ENCODE peak calls at places on chromosomes 5 and 9, in five cellular contexts. C is GM10248; Z is endothelial cell; W is CD8-positive, alpha-beta T cell; N is AG10803. I is an unnamed sample.
A peak's percentile ranks its signal among the peaks of the same experiment; 100 is the strongest.

GRCh38 chr9:36398745-36399144 is 1.3 kb downstream of the RNF38 start:
- DNase-seq in C (no peak), Z (no peak), W (no peak), N (peak; percentile 88), I (no peak)

GRCh38 chr5:113721171-113721570 is 207.7 kb downstream of the YTHDC2 start:
- DNase-seq in C (no peak), Z (no peak), W (no peak), N (no peak), I (no peak)

GRCh38 chr5:34682926-34683623 is 26.9 kb downstream of the RAI14 start:
- DNase-seq in C (no peak), Z (no peak), W (no peak), N (no peak), I (no peak)

GRCh38 chr5:110751902-110752762 is 13.3 kb downstream of the SLC25A46 start:
- DNase-seq in C (peak; percentile 53), Z (no peak), W (no peak), N (no peak), I (peak; percentile 51)

GRCh38 chr9:91116226-91116625 is 245.5 kb downstream of the AUH start:
- DNase-seq in C (no peak), Z (no peak), W (no peak), N (peak; percentile 27), I (no peak)

GRCh38 chr5:58080573-58080972 is 379.3 kb downstream of the PLK2 start:
- DNase-seq in C (no peak), Z (no peak), W (no peak), N (peak; percentile 12), I (no peak)

GRCh38 chr5:118637947-118638670 is 350.2 kb downstream of the DTWD2 start:
- DNase-seq in C (no peak), Z (no peak), W (no peak), N (no peak), I (no peak)

GRCh38 chr5:53479045-53479655 is 1.3 kb upstream of the FST start:
- DNase-seq in C (peak; percentile 25), Z (no peak), W (no peak), N (no peak), I (peak; percentile 42)

DNA sequence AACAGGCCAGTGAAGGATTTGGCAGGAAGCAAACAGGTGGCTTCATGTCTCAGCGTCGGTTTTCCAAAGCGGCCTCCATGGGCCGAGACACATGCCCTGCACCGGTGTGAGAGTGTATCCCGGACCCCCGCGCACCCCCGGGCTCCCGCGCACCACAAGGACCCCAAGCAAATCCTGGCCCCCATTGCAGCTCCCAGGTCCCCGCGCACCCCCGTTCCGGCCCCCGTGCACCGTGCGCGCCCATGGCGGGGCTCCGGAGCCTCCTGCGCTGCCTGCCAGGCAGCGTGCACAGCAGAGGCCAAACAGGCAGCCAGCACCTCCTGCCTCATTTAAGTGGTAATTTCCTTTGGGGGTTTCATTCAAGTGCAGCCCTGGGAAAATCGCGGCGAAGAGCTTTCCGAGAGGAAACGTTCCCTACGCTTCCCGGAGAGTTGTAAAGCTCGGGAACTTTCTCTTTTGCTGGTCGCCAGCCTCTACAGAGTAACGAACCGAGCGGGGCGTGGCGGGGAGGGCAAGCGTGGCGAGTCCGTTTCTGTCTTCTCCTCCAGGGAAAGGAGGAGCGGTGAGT is 145.5 kb upstream of the SLC24A2 start:
- DNase-seq in C (no peak), Z (peak; percentile 46), W (no peak), N (peak; percentile 9), I (no peak)
- TF ChIP-seq CTCF in C (no peak), Z (no peak), W (no peak), N (peak; percentile 8), I (no peak)

GRCh38 chr5:74916831-74917710 is 50.9 kb upstream of the FAM169A start:
- DNase-seq in C (no peak), Z (no peak), W (no peak), N (peak; percentile 17), I (no peak)
- TF ChIP-seq CTCF in C (no peak), Z (no peak), W (no peak), N (no peak), I (no peak)

GRCh38 chr5:122999947-123000563 is 36.5 kb downstream of the PPIC start:
- DNase-seq in C (peak; percentile 76), Z (peak; percentile 80), W (no peak), N (peak; percentile 55), I (peak; percentile 58)
- TF ChIP-seq CTCF in C (peak; percentile 60), Z (peak; percentile 70), W (no peak), N (peak; percentile 53), I (peak; percentile 62)

DNA sequence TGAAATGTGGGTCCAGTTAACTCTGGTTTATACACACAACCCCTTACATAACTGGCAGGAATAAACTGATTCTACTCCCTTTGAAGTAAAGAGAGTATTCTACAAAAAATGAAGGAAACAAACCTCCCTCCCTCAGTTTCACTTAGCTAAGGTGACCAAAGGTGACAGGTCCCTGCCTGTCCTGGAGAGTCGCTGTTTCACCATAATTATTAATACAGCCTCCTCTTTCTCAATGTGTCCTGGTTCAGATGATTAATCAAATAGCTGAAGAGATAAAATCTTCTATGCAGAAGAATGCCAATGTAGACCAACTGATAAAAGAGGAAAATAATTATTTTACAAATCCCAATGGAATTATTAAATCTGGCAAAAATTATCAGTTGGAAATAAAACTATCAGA is 163.7 kb upstream of the GNA14 start:
- DNase-seq in C (no peak), Z (no peak), W (no peak), N (no peak), I (no peak)
- TF ChIP-seq CTCF in C (no peak), Z (no peak), W (no peak), N (no peak), I (no peak)

GRCh38 chr9:96449844-96450612 is at the start of gene HABP4:
- DNase-seq in C (peak; percentile 98), Z (peak; percentile 97), W (peak; percentile 96), N (peak; percentile 91), I (peak; percentile 99)
- TF ChIP-seq CTCF in C (no peak), Z (no peak), W (no peak), N (no peak), I (no peak)

GRCh38 chr5:132076202-132076830 is 2.7 kb downstream of the CSF2 start:
- DNase-seq in C (no peak), Z (no peak), W (no peak), N (no peak), I (no peak)
- TF ChIP-seq CTCF in C (no peak), Z (no peak), W (no peak), N (no peak), I (no peak)

GRCh38 chr9:119304566-119304965 is 64.7 kb downstream of the BRINP1 start:
- DNase-seq in C (no peak), Z (no peak), W (no peak), N (no peak), I (no peak)

GRCh38 chr9:119307471-119307870 is 61.8 kb downstream of the BRINP1 start:
- DNase-seq in C (no peak), Z (no peak), W (no peak), N (no peak), I (no peak)

GRCh38 chr9:119298076-119298853 is 71.0 kb downstream of the BRINP1 start:
- DNase-seq in C (peak; percentile 15), Z (no peak), W (no peak), N (no peak), I (no peak)

GRCh38 chr9:119302988-119303698 is 66.1 kb downstream of the BRINP1 start:
- DNase-seq in C (no peak), Z (no peak), W (no peak), N (no peak), I (no peak)
- TF ChIP-seq CTCF in C (no peak), Z (no peak), W (no peak), N (no peak), I (no peak)

GRCh38 chr5:44935871-44936270 is 127.1 kb downstream of the MRPS30 start:
- DNase-seq in C (no peak), Z (no peak), W (no peak), N (no peak), I (no peak)

GRCh38 chr5:44933686-44934085 is 124.9 kb downstream of the MRPS30 start:
- DNase-seq in C (no peak), Z (no peak), W (no peak), N (no peak), I (no peak)

GRCh38 chr5:44932922-44933585 is 124.3 kb downstream of the MRPS30 start:
- DNase-seq in C (peak; percentile 35), Z (no peak), W (no peak), N (no peak), I (peak; percentile 27)

DNA sequence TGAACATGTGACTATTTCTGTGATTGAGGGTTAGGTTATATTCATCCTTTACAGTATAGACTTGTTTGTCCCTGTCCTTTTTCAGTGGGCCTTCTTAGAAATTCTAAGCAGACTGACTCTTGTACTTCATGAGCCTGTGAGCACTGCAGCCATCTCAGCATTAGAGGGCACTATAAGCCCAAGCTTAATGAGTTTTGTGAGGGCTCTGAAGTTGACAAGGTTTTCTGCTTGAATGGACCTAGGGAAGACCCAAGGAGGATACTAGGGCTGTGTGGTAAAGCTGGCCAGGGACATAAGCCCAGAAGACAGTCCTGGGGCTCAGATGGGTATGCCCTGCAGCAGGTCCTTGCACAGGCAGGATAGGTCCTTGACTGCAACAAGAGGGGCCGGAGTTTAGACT is 126.5 kb downstream of the MRPS30 start:
- DNase-seq in C (no peak), Z (peak; percentile 31), W (no peak), N (peak; percentile 38), I (no peak)
- TF ChIP-seq CTCF in C (peak; percentile 3), Z (no peak), W (no peak), N (peak; percentile 60), I (peak; percentile 50)

I was measured in GM13977.